ENCODE peak calls at places on chromosomes 11 and 22, in seven cellular contexts. Z is Daoy; R is AML-193; O is endothelial cell; Y is glutamatergic neuron; T is amniotic stem cell; L is activated effector memory CD4-positive, alpha-beta T cell treated with anti-CD3 and anti-CD28 coated beads, Interleukin-2, amount 50 U/mL, for 16 hours. U is an unnamed sample.

GRCh38 chr11:13963169-13963948 is 836 bp downstream of the SPON1 start:
- DNase-seq in L (peak), R (no peak), Z (no peak), Y (peak), O (no peak), T (no peak), U (no peak)

GRCh38 chr11:111982019-111982464 is 43.2 kb upstream of the DLAT start:
- DNase-seq in T (no peak), Y (peak), O (peak), L (peak), Z (peak), R (peak), U (peak)

GRCh38 chr22:29306830-29307657 is 594 bp downstream of the GAS2L1 start:
- DNase-seq in Z (peak), O (peak), Y (peak), R (peak), L (peak), T (peak), U (no peak)

GRCh38 chr11:85685820-85686459 is at the start of gene CCDC89:
- DNase-seq in Z (peak), T (no peak), O (no peak), R (no peak), Y (peak), L (no peak), U (peak)

GRCh38 chr22:17867160-17867785 is 93.0 kb upstream of the BID start:
- DNase-seq in R (peak), Y (no peak), Z (no peak), T (no peak), O (no peak), L (no peak), U (no peak)

GRCh38 chr11:69834811-69835800 is 15.9 kb upstream of the FGF3 start:
- DNase-seq in R (no peak), O (no peak), T (no peak), L (peak), Z (no peak), Y (no peak), U (no peak)

GRCh38 chr22:48693377-48694135 is 1134.1 kb downstream of the BRD1 start:
- DNase-seq in Z (peak), L (no peak), O (no peak), Y (no peak), T (no peak), R (no peak), U (no peak)

GRCh38 chr11:108498046-108498815 is at the start of gene POGLUT3:
- DNase-seq in L (peak), Z (peak), Y (peak), T (no peak), R (peak), O (peak), U (peak)

U was measured in GM12865.